ENCODE peak calls at places on chromosomes 12 and 14, in seven cellular contexts. One of them, this sample, is unnamed.

GRCh38 chr14:80316426-80316825 is 105.1 kb upstream of the DIO2 start:
- DNase-seq in substantia nigra: no peak
- DNase-seq in activated CD4-positive, CD25-positive, alpha-beta regulatory T cell treated with anti-CD3 and anti-CD28 coated beads, Interleukin-2, amount 50 U/mL, for 16 hours: no peak
- DNase-seq in choroid plexus epithelial cell: peak
- DNase-seq in effector memory CD4-positive, alpha-beta T cell: no peak
- DNase-seq in mucosa of gallbladder: no peak
- DNase-seq in hepatic stellate cell: no peak
- DNase-seq in this sample: no peak

GRCh38 chr12:56988207-56988739 is 18.1 kb downstream of the ZBTB39 start:
- DNase-seq in hepatic stellate cell: no peak
- DNase-seq in substantia nigra: no peak
- DNase-seq in choroid plexus epithelial cell: no peak
- DNase-seq in effector memory CD4-positive, alpha-beta T cell: no peak
- DNase-seq in activated CD4-positive, CD25-positive, alpha-beta regulatory T cell treated with anti-CD3 and anti-CD28 coated beads, Interleukin-2, amount 50 U/mL, for 16 hours: no peak
- DNase-seq in mucosa of gallbladder: no peak
- DNase-seq in this sample: no peak

GRCh38 chr12:46886541-46887041 is 60.8 kb upstream of the SLC38A4 start:
- DNase-seq in substantia nigra: no peak
- DNase-seq in hepatic stellate cell: peak
- DNase-seq in mucosa of gallbladder: no peak
- DNase-seq in activated CD4-positive, CD25-positive, alpha-beta regulatory T cell treated with anti-CD3 and anti-CD28 coated beads, Interleukin-2, amount 50 U/mL, for 16 hours: no peak
- DNase-seq in effector memory CD4-positive, alpha-beta T cell: no peak
- DNase-seq in choroid plexus epithelial cell: peak
- DNase-seq in this sample: no peak

GRCh38 chr14:24086193-24086955 is 7.7 kb upstream of the PCK2 start:
- DNase-seq in mucosa of gallbladder: no peak
- DNase-seq in activated CD4-positive, CD25-positive, alpha-beta regulatory T cell treated with anti-CD3 and anti-CD28 coated beads, Interleukin-2, amount 50 U/mL, for 16 hours: no peak
- DNase-seq in effector memory CD4-positive, alpha-beta T cell: no peak
- DNase-seq in choroid plexus epithelial cell: no peak
- DNase-seq in substantia nigra: no peak
- DNase-seq in hepatic stellate cell: no peak
- DNase-seq in this sample: no peak

GRCh38 chr12:22715254-22715653 is 90.3 kb downstream of the ETNK1 start:
- DNase-seq in choroid plexus epithelial cell: no peak
- DNase-seq in mucosa of gallbladder: no peak
- DNase-seq in substantia nigra: no peak
- DNase-seq in activated CD4-positive, CD25-positive, alpha-beta regulatory T cell treated with anti-CD3 and anti-CD28 coated beads, Interleukin-2, amount 50 U/mL, for 16 hours: no peak
- DNase-seq in effector memory CD4-positive, alpha-beta T cell: no peak
- DNase-seq in hepatic stellate cell: no peak
- DNase-seq in this sample: no peak

GRCh38 chr14:91876492-91876891 is 9.2 kb upstream of the TC2N start:
- DNase-seq in choroid plexus epithelial cell: no peak
- DNase-seq in activated CD4-positive, CD25-positive, alpha-beta regulatory T cell treated with anti-CD3 and anti-CD28 coated beads, Interleukin-2, amount 50 U/mL, for 16 hours: no peak
- DNase-seq in hepatic stellate cell: no peak
- DNase-seq in substantia nigra: no peak
- DNase-seq in mucosa of gallbladder: no peak
- DNase-seq in effector memory CD4-positive, alpha-beta T cell: no peak
- DNase-seq in this sample: no peak

GRCh38 chr14:33201116-33201515 is 262.4 kb downstream of the NPAS3 start:
- DNase-seq in choroid plexus epithelial cell: no peak
- DNase-seq in activated CD4-positive, CD25-positive, alpha-beta regulatory T cell treated with anti-CD3 and anti-CD28 coated beads, Interleukin-2, amount 50 U/mL, for 16 hours: no peak
- DNase-seq in effector memory CD4-positive, alpha-beta T cell: no peak
- DNase-seq in substantia nigra: no peak
- DNase-seq in mucosa of gallbladder: no peak
- DNase-seq in hepatic stellate cell: no peak
- DNase-seq in this sample: no peak

GRCh38 chr14:36717363-36717762 is 55.7 kb downstream of the PAX9 start:
- DNase-seq in choroid plexus epithelial cell: no peak
- DNase-seq in effector memory CD4-positive, alpha-beta T cell: no peak
- DNase-seq in substantia nigra: no peak
- DNase-seq in mucosa of gallbladder: no peak
- DNase-seq in activated CD4-positive, CD25-positive, alpha-beta regulatory T cell treated with anti-CD3 and anti-CD28 coated beads, Interleukin-2, amount 50 U/mL, for 16 hours: no peak
- DNase-seq in hepatic stellate cell: no peak
- DNase-seq in this sample: no peak